ENCODE peak calls at places on chromosomes 1 and 21, in ten cellular contexts. B is IMR-90, V is tibial nerve, G is A549, Y is HCT116, I is K562, R is testis, S is ovary, H is HepG2, J is breast epithelium. W is an unnamed sample.

GRCh38 chr1:67973061-67973460 is 77.4 kb downstream of the DIRAS3 start:
- DNase-seq in Y (no peak), S (no peak), V (no peak), R (no peak), I (no peak), G (no peak), H (no peak), B (peak), J (no peak), W (no peak)

GRCh38 chr1:67888707-67889106 is 55.4 kb upstream of the GNG12 start:
- DNase-seq in S (no peak), R (no peak), J (no peak), G (no peak), V (no peak), I (no peak), Y (no peak), B (peak), H (no peak), W (no peak)

GRCh38 chr1:248841702-248842395 is 3.8 kb downstream of the ZNF672 start:
- DNase-seq in I (no peak), R (peak), B (peak), H (peak), J (no peak), G (no peak), Y (no peak), V (peak), S (no peak), W (no peak)

GRCh38 chr21:24995206-24995605 is 612.1 kb downstream of the MRPL39 start:
- DNase-seq in V (no peak), G (no peak), Y (no peak), R (no peak), S (no peak), H (no peak), I (no peak), B (no peak), J (no peak), W (no peak)

GRCh38 chr1:53368314-53369033 is 40.6 kb upstream of the LRP8 start:
- DNase-seq in G (no peak), I (no peak), S (peak), Y (no peak), H (no peak), B (no peak), R (peak), V (no peak), J (peak), W (peak)

GRCh38 chr1:91124290-91124975 is 102.6 kb upstream of the ZNF644 start:
- DNase-seq in J (no peak), G (no peak), S (no peak), I (no peak), H (no peak), V (no peak), Y (no peak), R (no peak), B (no peak), W (no peak)

GRCh38 chr1:214441119-214441518 is 110.3 kb downstream of the PTPN14 start:
- DNase-seq in B (peak), Y (no peak), J (no peak), H (no peak), I (no peak), R (no peak), S (no peak), V (no peak), G (no peak), W (no peak)

GRCh38 chr21:45763506-45763905 is 120.0 kb downstream of the PCBP3 start:
- DNase-seq in G (no peak), B (no peak), V (no peak), R (no peak), Y (no peak), I (no peak), S (no peak), J (no peak), H (no peak), W (no peak)

GRCh38 chr1:182806015-182806678 is 16.6 kb downstream of the NPL start:
- DNase-seq in Y (peak), B (no peak), G (no peak), J (no peak), V (no peak), S (no peak), H (peak), R (no peak), I (peak), W (no peak)

GRCh38 chr1:89971600-89971999 is 23.3 kb upstream of the ZNF326 start:
- DNase-seq in I (no peak), G (no peak), B (peak), R (no peak), Y (no peak), S (no peak), H (no peak), V (no peak), J (no peak), W (no peak)

DNA sequence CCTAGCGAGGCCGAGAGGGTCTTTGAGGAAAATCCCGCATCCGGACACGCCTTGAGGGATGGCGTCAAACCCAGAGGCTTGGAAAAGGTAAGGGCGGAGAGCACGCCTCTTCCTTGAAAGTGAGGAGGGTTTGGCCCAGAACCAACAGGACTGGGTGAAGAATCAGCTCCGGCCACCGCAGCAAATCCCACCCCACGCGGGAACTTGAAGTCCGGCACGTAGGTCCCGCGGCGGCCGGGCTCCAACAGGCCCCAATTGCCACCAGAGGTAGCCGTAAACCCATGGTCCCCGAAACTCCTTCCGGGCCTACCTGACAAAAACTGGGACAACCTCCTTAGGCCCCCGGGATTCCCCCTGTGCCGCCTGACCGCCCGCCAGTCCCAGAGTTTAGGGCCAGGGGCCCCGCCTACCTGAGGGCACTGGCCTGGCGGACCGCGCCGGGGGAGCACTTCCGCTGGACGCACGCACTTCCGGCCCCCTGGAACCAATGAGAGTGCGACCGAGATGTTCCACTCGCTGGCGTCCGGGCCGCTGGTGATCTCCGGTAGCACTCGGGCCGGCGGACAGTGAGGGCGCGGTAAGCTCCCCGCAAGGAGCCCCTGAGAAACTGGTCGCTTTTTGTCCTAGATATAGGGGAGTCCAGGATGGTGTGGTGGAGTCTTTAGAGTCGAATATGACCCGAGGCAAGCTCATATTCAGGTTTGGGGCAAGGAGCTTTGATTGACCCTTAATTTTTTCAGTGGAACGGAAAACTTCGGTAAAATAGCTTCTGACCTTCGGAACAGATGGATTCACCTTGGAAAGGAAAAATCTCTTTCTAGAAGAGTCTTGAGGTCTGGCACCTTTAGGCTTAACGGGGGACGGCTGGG is at the start of the genes LZIC and NMNAT1:
- DNase-seq in S (peak), I (peak), H (peak), Y (peak), G (peak), J (peak), V (peak), R (peak), B (peak), W (peak)
- TF ChIP-seq POLR2A in S (peak), I (peak), H (peak), Y (peak), G (peak), J (peak), V (peak), R (peak), B (peak), W (peak)

DNA sequence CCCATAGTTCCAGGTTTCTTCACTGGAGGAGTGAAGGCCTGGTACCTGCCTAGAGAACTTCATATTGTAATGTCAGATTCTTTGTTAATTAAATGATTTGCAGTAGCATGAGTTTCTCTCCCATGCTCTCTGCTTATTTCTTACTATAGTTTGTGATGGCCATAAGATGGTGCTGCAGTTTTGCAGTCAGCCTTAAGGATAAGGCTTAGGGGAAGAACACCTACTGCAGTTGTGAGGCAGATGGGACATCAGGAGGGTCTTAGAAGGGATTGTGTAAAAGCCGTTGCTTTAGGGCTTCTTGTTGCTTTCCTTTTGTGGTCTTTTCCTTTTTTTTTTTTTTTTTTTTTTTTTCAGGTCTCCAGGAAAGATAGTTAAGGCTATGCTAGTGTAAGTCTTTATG is 61.8 kb downstream of the MACF1 start:
- DNase-seq in V (no peak), G (no peak), I (no peak), H (no peak), J (no peak), R (peak), Y (peak), S (no peak), B (no peak), W (no peak)
- TF ChIP-seq CTCF in V (no peak), G (peak), I (peak), H (peak), J (no peak), R (no peak), Y (peak), S (no peak), B (peak), W (peak)

DNA sequence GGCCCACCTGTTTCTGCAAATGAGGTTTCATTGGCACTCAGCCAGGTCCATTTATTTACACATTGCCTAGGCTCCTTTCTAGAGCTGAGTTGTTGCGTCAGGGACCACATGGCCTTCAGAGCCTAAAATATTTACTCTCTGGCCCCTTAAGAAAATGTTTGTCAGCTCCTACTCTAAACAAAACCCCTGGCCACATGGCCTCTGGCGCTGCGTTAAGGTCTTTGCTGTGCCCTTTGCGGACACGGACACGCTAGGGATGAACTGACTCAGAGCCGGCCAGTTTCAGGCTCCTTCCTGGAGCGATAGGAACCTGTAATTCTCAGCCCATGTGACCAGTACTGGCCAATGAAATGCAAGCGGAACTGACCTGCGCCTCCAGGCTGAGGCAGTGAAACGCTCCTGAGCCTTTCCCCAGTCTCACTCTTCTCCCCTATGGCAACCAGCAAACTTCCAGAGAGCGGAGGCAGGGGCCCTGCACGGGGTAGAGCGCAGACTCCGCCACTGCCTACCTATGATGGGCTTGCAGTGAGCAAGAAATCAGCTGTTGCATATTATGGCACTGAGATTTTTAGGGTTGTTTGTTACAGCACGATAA is 160.3 kb downstream of the ETS2 start:
- DNase-seq in Y (no peak), S (no peak), R (peak), B (peak), I (peak), J (no peak), G (peak), V (peak), H (peak), W (no peak)
- TF ChIP-seq POLR2A in Y (no peak), S (no peak), R (no peak), B (no peak), I (no peak), J (no peak), G (no peak), V (no peak), H (peak), W (no peak)

GRCh38 chr1:176843352-176844297 is 320.9 kb downstream of the ASTN1 start:
- DNase-seq in G (no peak), B (peak), I (peak), V (peak), Y (peak), J (no peak), R (peak), S (no peak), H (peak), W (no peak)
- TF ChIP-seq CTCF in G (peak), B (peak), I (peak), V (peak), Y (no peak), J (peak), R (peak), S (no peak), H (peak), W (peak)

DNA sequence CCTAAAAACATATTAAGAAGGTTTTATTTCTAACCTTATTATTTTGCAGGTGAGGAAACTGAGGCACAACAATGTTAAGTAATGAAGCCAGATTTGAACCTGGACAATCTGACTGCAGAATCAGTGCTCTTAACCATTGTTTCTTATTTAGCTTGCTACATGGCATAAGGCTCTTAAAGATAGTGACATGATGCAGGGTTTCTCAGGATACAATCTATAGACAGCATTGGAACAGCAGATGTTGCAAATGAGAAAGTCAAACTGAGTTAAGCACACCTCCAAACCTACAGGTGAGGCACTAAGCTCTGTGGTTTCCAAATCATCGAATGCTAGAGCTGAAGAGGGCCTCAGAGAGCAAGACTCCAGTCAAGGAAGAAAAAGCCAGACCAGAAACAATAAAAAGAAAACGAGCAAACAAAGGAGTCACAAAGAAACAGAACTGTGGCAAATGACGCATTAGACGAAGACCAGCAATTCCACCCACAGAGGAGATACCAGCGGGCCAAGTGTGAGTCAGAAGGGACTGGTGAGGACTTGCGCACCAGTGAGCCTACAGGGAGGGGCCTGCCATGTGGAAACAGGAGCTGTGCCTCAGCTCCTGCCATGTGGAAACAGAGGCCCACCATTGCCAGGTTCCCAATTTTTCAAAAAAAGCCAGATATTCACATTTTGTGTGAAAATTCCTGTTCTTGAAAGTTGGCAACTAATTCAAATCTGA is 14.4 kb downstream of the CD58 start:
- DNase-seq in J (no peak), V (no peak), H (no peak), R (no peak), Y (peak), S (no peak), B (peak), I (peak), G (no peak), W (peak)
- TF ChIP-seq POLR2A in J (no peak), V (no peak), H (no peak), R (no peak), Y (no peak), S (no peak), B (no peak), I (no peak), G (no peak), W (no peak)

GRCh38 chr1:153058154-153058553 is 842 bp upstream of the SPRR2A start:
- DNase-seq in V (no peak), B (no peak), Y (no peak), I (no peak), G (no peak), R (no peak), J (no peak), H (no peak), S (no peak), W (no peak)
- TF ChIP-seq CTCF in V (no peak), B (no peak), Y (no peak), I (peak), G (peak), R (no peak), J (no peak), H (no peak), S (no peak), W (no peak)

GRCh38 chr1:147238925-147239820 is 3.3 kb upstream of the CHD1L start:
- DNase-seq in S (no peak), I (no peak), G (no peak), J (no peak), H (peak), B (no peak), Y (no peak), R (no peak), V (no peak), W (no peak)
- TF ChIP-seq POLR2A in S (no peak), I (no peak), G (no peak), J (no peak), H (peak), B (no peak), Y (no peak), R (no peak), V (no peak), W (no peak)

GRCh38 chr1:154972213-154972516 is 1.6 kb upstream of the SHC1 start:
- DNase-seq in G (no peak), R (no peak), H (no peak), B (no peak), V (no peak), Y (no peak), J (no peak), I (no peak), S (no peak), W (no peak)

GRCh38 chr1:154974808-154975408 is 427 bp downstream of the CKS1B start:
- DNase-seq in I (peak), V (peak), S (peak), G (peak), H (peak), J (peak), Y (peak), R (peak), B (peak), W (peak)

GRCh38 chr1:154974086-154974807 is at the start of gene CKS1B:
- DNase-seq in J (peak), V (peak), I (peak), R (peak), G (peak), H (peak), S (peak), Y (peak), B (peak), W (peak)

GRCh38 chr1:154972517-154973343 is 1.8 kb upstream of the CKS1B start:
- DNase-seq in I (no peak), G (peak), Y (peak), S (peak), R (peak), V (peak), H (peak), B (peak), J (peak), W (no peak)

DNA sequence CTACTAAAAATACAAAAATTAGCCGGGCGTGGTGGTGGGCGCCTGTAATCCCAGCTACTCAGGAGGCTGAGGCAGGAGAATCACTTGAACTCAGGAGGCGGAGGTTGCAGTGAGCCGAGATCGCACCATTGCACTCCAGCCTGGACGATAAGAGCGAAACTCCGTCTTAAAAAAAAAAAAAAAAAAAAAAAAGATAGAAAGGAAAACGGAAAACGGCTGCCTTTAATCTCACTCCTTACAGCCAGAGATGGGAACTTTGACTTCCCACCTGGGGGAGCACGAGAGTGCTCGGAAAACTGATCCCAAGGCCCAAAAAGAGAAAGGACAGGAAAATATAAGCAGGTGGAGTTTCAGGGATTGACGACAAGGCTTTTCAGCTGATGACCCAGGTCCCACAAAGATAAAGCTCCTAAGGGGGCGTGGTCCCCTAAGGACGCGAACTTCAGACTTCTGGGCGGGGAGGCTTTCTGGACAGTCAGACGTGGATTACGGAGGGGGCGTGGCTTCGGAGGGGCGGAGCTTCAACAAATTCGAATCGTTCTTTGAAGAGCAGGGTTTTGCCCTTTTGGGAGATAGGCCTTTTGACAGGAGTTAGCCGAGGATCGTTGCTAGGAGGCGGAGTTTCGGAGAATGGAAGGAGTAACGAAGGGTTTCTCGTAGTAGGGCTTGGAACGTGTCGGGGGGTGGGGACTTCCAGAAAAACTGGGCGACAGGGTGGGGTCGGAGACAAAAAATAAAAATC is 966 bp upstream of the CKS1B start:
- DNase-seq in I (peak), R (peak), V (peak), H (peak), B (peak), G (peak), S (peak), Y (peak), J (peak), W (peak)
- TF ChIP-seq CTCF in I (peak), R (peak), V (no peak), H (no peak), B (no peak), G (no peak), S (no peak), Y (no peak), J (peak), W (peak)

GRCh38 chr1:227170361-227171166 is 147.7 kb downstream of the CDC42BPA start:
- DNase-seq in J (no peak), G (no peak), B (peak), H (no peak), I (peak), V (no peak), S (no peak), Y (no peak), R (no peak), W (no peak)

GRCh38 chr1:227174136-227174535 is 144.2 kb downstream of the CDC42BPA start:
- DNase-seq in V (no peak), J (no peak), G (no peak), Y (no peak), H (no peak), R (no peak), I (no peak), B (peak), S (no peak), W (no peak)

DNA sequence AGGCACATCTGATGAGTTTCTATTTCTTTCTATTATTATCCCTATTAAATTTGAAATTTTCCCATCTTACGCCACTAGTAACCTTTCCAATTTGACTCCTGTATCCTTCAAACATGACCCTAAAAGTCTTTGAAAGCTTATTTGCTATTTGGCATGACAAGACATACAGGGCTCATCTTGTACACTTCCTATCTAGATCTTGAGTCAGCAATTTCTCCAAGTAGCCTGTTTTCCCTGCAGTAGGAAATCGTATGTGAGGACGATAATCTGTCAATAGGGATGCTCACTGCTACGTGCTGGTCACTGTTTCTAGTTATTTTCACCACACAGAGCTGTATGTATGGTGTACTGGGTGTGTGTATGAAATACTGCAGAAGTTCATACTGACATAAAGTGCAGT is 142.7 kb downstream of the CDC42BPA start:
- DNase-seq in B (no peak), V (no peak), J (no peak), I (no peak), S (no peak), R (no peak), G (no peak), Y (no peak), H (no peak), W (no peak)
- TF ChIP-seq POLR2A in B (no peak), V (no peak), J (no peak), I (no peak), S (no peak), R (no peak), G (no peak), Y (no peak), H (no peak), W (no peak)